ENCODE peak calls at places on chromosome 1, in ten cellular contexts. U, I, G, H, M, A, C, P, X and Z are unnamed samples.

GRCh38 chr1:206030714-206031113 is 7.0 kb upstream of the CTSE start:
- DNase-seq in M (peak; percentile 29), A (peak; percentile 86), X (peak; percentile 34), H (peak; percentile 62), C (peak; percentile 75), I (no peak), G (no peak), U (peak; percentile 68), P (peak; percentile 92), Z (peak; percentile 45)

GRCh38 chr1:172653015-172653709 is 5.7 kb upstream of the FASLG start:
- DNase-seq in I (no peak), X (no peak), C (no peak), H (no peak), P (peak; percentile 28), M (no peak), G (no peak), U (no peak), A (peak; percentile 73), Z (no peak)

GRCh38 chr1:201888282-201889033 is at the start of gene SHISA4:
- DNase-seq in I (no peak), M (no peak), H (no peak), A (peak; percentile 30), G (peak; percentile 84), P (no peak), C (peak; percentile 83), X (peak; percentile 83), U (peak; percentile 94), Z (no peak)

GRCh38 chr1:221634606-221635005 is 107.3 kb downstream of the DUSP10 start:
- DNase-seq in U (no peak), G (no peak), M (no peak), X (no peak), P (no peak), A (peak; percentile 7), C (no peak), I (no peak), H (no peak), Z (no peak)

GRCh38 chr1:215673943-215674342 is 106.8 kb downstream of the KCTD3 start:
- DNase-seq in H (no peak), U (no peak), C (no peak), P (no peak), M (no peak), G (no peak), X (no peak), I (no peak), A (no peak), Z (no peak)

GRCh38 chr1:188499690-188500089 is 1670.9 kb downstream of the PLA2G4A start:
- DNase-seq in U (no peak), X (no peak), A (peak; percentile 26), I (no peak), M (no peak), C (no peak), P (peak; percentile 2), H (no peak), G (no peak), Z (no peak)

GRCh38 chr1:226868726-226869125 is 1.7 kb upstream of the PSEN2 start:
- DNase-seq in M (no peak), H (no peak), C (no peak), G (no peak), P (no peak), X (no peak), U (no peak), A (no peak), I (no peak), Z (no peak)

GRCh38 chr1:18448889-18449288 is 31.8 kb upstream of the KLHDC7A start:
- DNase-seq in X (no peak), G (no peak), A (no peak), M (no peak), U (no peak), P (no peak), H (no peak), I (no peak), C (no peak), Z (no peak)

GRCh38 chr1:109255097-109255651 is 5.8 kb downstream of the CELSR2 start:
- DNase-seq in X (no peak), I (no peak), A (no peak), P (no peak), H (no peak), C (no peak), G (no peak), U (peak; percentile 60), M (no peak), Z (no peak)
- H3K4me3 ChIP-seq in X (no peak overlapping the region), I (no peak overlapping the region), A (no peak overlapping the region), P (no peak overlapping the region), H (no peak overlapping the region), C (no peak overlapping the region), G (peak overlapping the region; percentile 41), U (no peak overlapping the region), M (no peak overlapping the region), Z (no peak overlapping the region)

GRCh38 chr1:59014827-59015226 is 231.0 kb upstream of the JUN start:
- DNase-seq in G (no peak), C (no peak), H (no peak), M (no peak), I (no peak), X (no peak), P (no peak), U (no peak), A (no peak), Z (no peak)

GRCh38 chr1:59013928-59014279 is 230.1 kb upstream of the JUN start:
- DNase-seq in G (no peak), A (no peak), I (no peak), H (no peak), U (no peak), X (no peak), M (no peak), P (no peak), C (no peak), Z (no peak)

GRCh38 chr1:59012378-59012777 is 228.5 kb upstream of the JUN start:
- DNase-seq in G (no peak), I (no peak), H (no peak), U (no peak), P (no peak), M (no peak), C (no peak), X (no peak), A (no peak), Z (no peak)

GRCh38 chr1:59011663-59012062 is 227.8 kb upstream of the JUN start:
- DNase-seq in X (no peak), U (no peak), H (no peak), A (no peak), C (no peak), G (no peak), M (no peak), P (no peak), I (no peak), Z (no peak)

DNA sequence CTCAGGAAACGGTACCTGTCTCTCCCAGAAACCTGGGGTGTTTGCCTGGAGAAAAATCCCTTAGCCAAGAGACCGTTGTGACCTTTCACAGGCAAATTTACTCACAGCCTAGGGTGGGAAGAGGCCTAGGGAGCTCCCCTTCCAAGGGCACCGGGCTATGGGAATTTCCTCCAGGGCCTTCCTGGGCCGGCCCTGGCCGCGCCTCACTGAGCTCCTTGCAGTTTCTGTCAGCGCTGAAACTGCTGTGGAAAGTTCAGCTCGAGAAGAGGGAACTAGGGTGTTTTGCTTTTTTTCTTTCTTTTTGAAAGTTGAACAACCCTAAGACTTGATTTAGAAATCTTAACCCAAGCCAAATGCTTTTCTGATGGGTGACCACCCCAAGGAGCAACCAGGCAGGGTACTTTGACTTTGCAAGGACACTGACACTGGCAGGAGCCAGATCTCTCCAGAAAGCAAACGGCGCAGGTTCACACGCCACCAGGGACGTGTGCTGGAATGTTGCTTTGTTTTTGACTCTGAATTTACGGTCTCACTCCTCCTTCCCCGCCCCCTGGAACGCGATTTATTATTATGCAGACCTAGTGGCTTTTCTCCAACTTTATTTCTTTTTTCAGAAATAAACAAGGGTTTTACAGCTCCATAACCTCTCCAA is 229.6 kb upstream of the JUN start:
- DNase-seq in X (peak; percentile 48), U (peak; percentile 74), H (no peak), A (peak; percentile 69), P (no peak), G (no peak), C (no peak), I (peak; percentile 50), M (no peak), Z (no peak)
- H3K4me3 ChIP-seq in X (peak overlapping the region; percentile 46), U (no peak overlapping the region), H (no peak overlapping the region), A (peak overlapping the region; percentile 1), P (no peak overlapping the region), G (peak overlapping the region; percentile 27), C (no peak overlapping the region), I (peak overlapping the region; percentile 43), M (no peak overlapping the region), Z (no peak overlapping the region)

GRCh38 chr1:35571263-35571662 is 1.9 kb upstream of the TFAP2E start:
- DNase-seq in U (no peak), G (peak; percentile 57), A (no peak), M (no peak), X (no peak), H (peak; percentile 23), C (no peak), I (no peak), P (no peak), Z (no peak)

GRCh38 chr1:35574655-35575400 is 1.7 kb downstream of the TFAP2E start:
- DNase-seq in A (no peak), C (no peak), U (no peak), H (no peak), X (no peak), I (no peak), P (no peak), M (no peak), G (no peak), Z (no peak)

GRCh38 chr1:35573776-35574654 is 901 bp downstream of the TFAP2E start:
- DNase-seq in X (no peak), I (no peak), A (no peak), G (no peak), H (no peak), U (no peak), M (no peak), C (no peak), P (no peak), Z (no peak)

GRCh38 chr1:35572296-35572695 is 818 bp upstream of the TFAP2E start:
- DNase-seq in P (no peak), A (no peak), M (no peak), X (no peak), I (no peak), C (no peak), H (peak; percentile 4), G (no peak), U (no peak), Z (no peak)

DNA sequence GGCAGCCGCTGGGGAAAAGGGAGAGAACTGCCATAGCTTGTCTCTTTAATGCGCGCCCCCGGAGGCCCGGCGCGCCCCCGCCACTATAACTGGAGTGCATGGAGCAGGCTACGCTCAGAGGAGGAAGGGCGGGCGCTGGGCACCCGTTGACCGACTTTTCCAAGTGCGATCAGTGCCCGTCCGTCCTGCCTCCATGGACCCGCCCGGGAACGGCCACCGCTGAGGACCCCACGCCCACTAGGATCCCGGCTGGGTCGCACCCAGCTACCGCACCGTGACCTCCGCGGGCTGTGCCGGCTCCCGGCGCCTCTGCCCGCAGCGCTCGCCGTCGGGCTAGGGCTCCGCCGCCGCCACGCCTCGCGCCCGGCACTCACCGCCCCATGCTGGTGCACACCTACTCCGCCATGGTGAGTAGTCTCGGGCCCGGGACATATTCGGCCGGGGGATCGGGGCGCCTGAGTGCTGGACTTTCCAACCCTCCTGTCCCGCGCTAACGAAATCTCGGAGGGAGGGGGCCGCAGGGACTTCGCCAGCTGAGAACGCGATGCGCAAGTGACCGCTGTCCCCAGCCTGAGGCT is at the start of gene TFAP2E:
- DNase-seq in U (peak; percentile 70), X (no peak), A (no peak), G (no peak), P (no peak), H (no peak), C (peak; percentile 62), I (no peak), M (no peak), Z (no peak)
- H3K4me3 ChIP-seq in U (peak within 1 kb of the TSS; percentile 41), X (peak within 1 kb of the TSS; percentile 62), A (peak within 1 kb of the TSS; percentile 60), G (peak within 1 kb of the TSS; percentile 57), P (no peak within 1 kb of the TSS), H (no peak within 1 kb of the TSS), C (peak within 1 kb of the TSS; percentile 51), I (peak within 1 kb of the TSS; percentile 31), M (peak within 1 kb of the TSS; percentile 57), Z (peak within 1 kb of the TSS; percentile 10)

GRCh38 chr1:223390618-223391017 is 2.6 kb upstream of the CCDC185 start:
- DNase-seq in G (no peak), X (no peak), C (no peak), H (no peak), M (no peak), P (no peak), U (no peak), I (no peak), A (no peak), Z (no peak)

GRCh38 chr1:223394242-223394641 is 1.0 kb downstream of the CCDC185 start:
- DNase-seq in P (no peak), I (no peak), G (no peak), H (no peak), C (no peak), X (no peak), M (no peak), A (no peak), U (no peak), Z (no peak)

GRCh38 chr1:223394706-223395105 is 1.5 kb downstream of the CCDC185 start:
- DNase-seq in H (no peak), U (no peak), I (no peak), P (no peak), A (no peak), G (no peak), M (no peak), X (no peak), C (no peak), Z (no peak)

GRCh38 chr1:223393275-223394214 is at the start of gene CCDC185:
- DNase-seq in C (no peak), G (no peak), A (no peak), H (no peak), P (no peak), I (no peak), M (no peak), X (no peak), U (peak; percentile 61), Z (no peak)
- H3K4me3 ChIP-seq in C (peak within 1 kb of the TSS; percentile 27), G (peak within 1 kb of the TSS; percentile 43), A (no peak within 1 kb of the TSS), H (no peak within 1 kb of the TSS), P (no peak within 1 kb of the TSS), I (no peak within 1 kb of the TSS), M (peak within 1 kb of the TSS; percentile 1), X (peak within 1 kb of the TSS; percentile 60), U (peak within 1 kb of the TSS; percentile 5), Z (peak within 1 kb of the TSS; percentile 50)